ENCODE peak calls at places on chromosome 1, in four cellular contexts. R is activated T-cell treated with anti-CD3 and anti-CD28 coated beads, Interleukin-2, amount 50 U/mL, for 72 hours; H is fibroblast of the conjunctiva; F is nucleus accumbens. E is an unnamed sample.

GRCh38 chr1:192225266-192225665 is 67.0 kb downstream of the RGS18 start:
- DNase-seq in H (no peak), F (no peak), R (no peak), E (no peak)

GRCh38 chr1:185279571-185279970 is 37.5 kb downstream of the IVNS1ABP start:
- DNase-seq in H (peak), F (no peak), R (no peak), E (no peak)

GRCh38 chr1:78061825-78062523 is 16.2 kb downstream of the GIPC2 start:
- DNase-seq in H (peak), F (no peak), R (no peak), E (no peak)

GRCh38 chr1:227540170-227541098 is 22.9 kb upstream of the ZNF678 start:
- DNase-seq in F (no peak), R (no peak), H (no peak), E (no peak)

GRCh38 chr1:204323887-204324286 is 35.8 kb downstream of the PLEKHA6 start:
- DNase-seq in F (no peak), H (no peak), R (peak), E (no peak)

GRCh38 chr1:57599233-57599994 is 175.6 kb upstream of the DAB1 start:
- DNase-seq in F (no peak), R (no peak), H (no peak), E (no peak)

GRCh38 chr1:149888999-149889289 is 10.4 kb upstream of the BOLA1 start:
- DNase-seq in F (no peak), R (no peak), H (peak), E (no peak)

GRCh38 chr1:111214086-111214801 is 13.3 kb upstream of the CHI3L2 start:
- DNase-seq in H (no peak), F (no peak), R (no peak), E (no peak)

GRCh38 chr1:209618756-209619420 is 33.3 kb downstream of the LAMB3 start:
- DNase-seq in F (peak), H (no peak), R (no peak), E (no peak)

GRCh38 chr1:216815239-216815955 is 92.2 kb upstream of the ESRRG start:
- DNase-seq in F (peak), R (no peak), H (no peak), E (no peak)

GRCh38 chr1:38730511-38731397 is 128.8 kb downstream of the RRAGC start:
- DNase-seq in R (no peak), H (no peak), F (no peak), E (no peak)

GRCh38 chr1:65458730-65459396 is 38.4 kb downstream of the LEPR start:
- DNase-seq in F (peak), H (no peak), R (no peak), E (no peak)

GRCh38 chr1:212167098-212167497 is 118.1 kb upstream of the PPP2R5A start:
- DNase-seq in R (no peak), F (no peak), H (no peak), E (no peak)

GRCh38 chr1:96464991-96465875 is 256.4 kb upstream of the PTBP2 start:
- DNase-seq in F (no peak), H (peak), R (no peak), E (no peak)

GRCh38 chr1:173213665-173214064 is 6.5 kb upstream of the TNFSF4 start:
- DNase-seq in F (no peak), H (no peak), R (no peak), E (no peak)